ENCODE peak calls at places on chromosomes 5 and 9, in five cellular contexts. Z, S, O, F and E are unnamed samples.
A peak's percentile ranks its signal among the peaks of the same experiment; 100 is the strongest.

GRCh38 chr9:114390952-114391351 is 3.2 kb upstream of the AKNA start:
- DNase-seq in Z (no peak), S (no peak), O (no peak), F (no peak), E (no peak)

GRCh38 chr9:25513509-25514033 is 164.7 kb downstream of the TUSC1 start:
- DNase-seq in Z (no peak), S (no peak), O (no peak), F (no peak), E (no peak)

GRCh38 chr5:6808462-6808861 is 95.2 kb downstream of the TENT4A start:
- DNase-seq in Z (no peak), S (no peak), O (no peak), F (no peak), E (no peak)

GRCh38 chr5:79705632-79706031 is 16.0 kb downstream of the CMYA5 start:
- DNase-seq in Z (no peak), S (no peak), O (no peak), F (no peak), E (no peak)

GRCh38 chr5:115735108-115735998 is 81.1 kb downstream of the CDO1 start:
- DNase-seq in Z (no peak), S (no peak), O (no peak), F (no peak), E (no peak)

GRCh38 chr5:150214289-150214688 is 24.4 kb downstream of the SLC6A7 start:
- DNase-seq in Z (no peak), S (no peak), O (no peak), F (no peak), E (no peak)

GRCh38 chr5:588406-588995 is 23.6 kb upstream of the CEP72 start:
- DNase-seq in Z (no peak), S (no peak), O (no peak), F (no peak), E (no peak)

GRCh38 chr9:23039402-23039801 is 592.8 kb downstream of the DMRTA1 start:
- DNase-seq in Z (no peak), S (no peak), O (no peak), F (no peak), E (no peak)

GRCh38 chr5:81250004-81250403 is 16.9 kb downstream of the CKMT2 start:
- DNase-seq in Z (no peak), S (no peak), O (no peak), F (no peak), E (no peak)

GRCh38 chr5:133404724-133405123 is 207.6 kb downstream of the FSTL4 start:
- DNase-seq in Z (no peak), S (no peak), O (peak; percentile 4), F (no peak), E (peak; percentile 13)

GRCh38 chr5:1736065-1736464 is 63.6 kb downstream of the MRPL36 start:
- DNase-seq in Z (no peak), S (no peak), O (no peak), F (no peak), E (no peak)

DNA sequence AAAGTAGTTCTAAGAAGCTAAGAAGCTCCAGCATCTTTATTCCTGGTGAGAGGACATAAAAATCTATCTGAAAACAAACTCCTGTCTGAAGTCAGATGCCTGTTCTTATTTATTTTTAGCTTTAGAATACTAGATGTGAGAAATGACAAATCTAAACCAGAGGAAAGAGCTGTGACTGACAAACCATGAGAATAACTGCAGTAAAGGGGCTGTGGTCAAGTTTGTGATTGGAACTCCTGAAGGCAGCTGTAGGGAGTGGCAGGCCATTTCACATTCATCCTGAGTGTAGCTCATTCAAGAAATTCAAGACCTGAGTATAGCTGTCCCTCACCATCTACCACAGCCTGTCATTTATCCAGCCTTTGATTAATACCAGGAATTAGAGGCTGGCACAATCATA is 718.8 kb downstream of the BRINP1 start:
- DNase-seq in Z (no peak), S (no peak), O (no peak), F (no peak), E (no peak)
- TF ChIP-seq REST in Z (no peak), S (no peak), O (no peak), F (no peak), E (no peak)

GRCh38 chr9:112699230-112699629 is 18.7 kb downstream of the INIP start:
- DNase-seq in Z (no peak), S (no peak), O (no peak), F (no peak), E (no peak)

GRCh38 chr9:112694910-112695555 is 22.9 kb downstream of the INIP start:
- DNase-seq in Z (no peak), S (no peak), O (no peak), F (no peak), E (no peak)

GRCh38 chr9:112703304-112703703 is 14.6 kb downstream of the INIP start:
- DNase-seq in Z (no peak), S (no peak), O (no peak), F (no peak), E (no peak)

GRCh38 chr9:112696461-112696860 is 21.5 kb downstream of the INIP start:
- DNase-seq in Z (no peak), S (no peak), O (no peak), F (no peak), E (no peak)

GRCh38 chr9:112700080-112700479 is 17.8 kb downstream of the INIP start:
- DNase-seq in Z (no peak), S (peak; percentile 53), O (no peak), F (no peak), E (no peak)
- TF ChIP-seq USF2 in Z (no peak), S (no peak), O (no peak), F (no peak), E (no peak)

GRCh38 chr9:123928471-123929176 is 1.3 kb downstream of the DENND1A start:
- DNase-seq in Z (no peak), S (no peak), O (peak; percentile 59), F (peak; percentile 60), E (no peak)
- TF ChIP-seq CTCF in Z (peak; percentile 19), S (no peak), O (no peak), F (no peak), E (no peak)

DNA sequence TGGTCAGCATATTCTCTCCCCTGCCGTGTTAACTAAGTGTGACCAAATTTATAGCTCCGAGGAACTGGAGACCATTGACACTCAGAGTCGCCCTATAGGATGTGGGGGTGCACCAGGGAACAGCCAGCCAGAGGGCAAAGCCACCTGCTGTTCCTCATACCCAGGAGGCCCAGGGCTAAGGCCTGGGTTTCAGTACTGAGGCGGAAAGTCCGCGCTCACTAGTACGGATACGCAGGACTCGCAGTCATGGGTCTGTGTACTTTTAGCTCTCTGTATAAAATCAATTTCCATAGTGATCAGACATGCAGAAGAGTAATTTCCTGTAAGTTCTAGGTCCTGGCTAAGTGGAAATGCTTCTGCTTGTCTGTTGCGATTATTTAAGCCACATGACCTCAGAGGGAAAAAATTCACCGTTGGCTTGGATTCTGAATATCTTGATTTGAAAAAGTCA is 247.0 kb downstream of the AOPEP start:
- DNase-seq in Z (no peak), S (no peak), O (no peak), F (no peak), E (no peak)
- TF ChIP-seq REST in Z (no peak), S (no peak), O (no peak), F (no peak), E (no peak)

DNA sequence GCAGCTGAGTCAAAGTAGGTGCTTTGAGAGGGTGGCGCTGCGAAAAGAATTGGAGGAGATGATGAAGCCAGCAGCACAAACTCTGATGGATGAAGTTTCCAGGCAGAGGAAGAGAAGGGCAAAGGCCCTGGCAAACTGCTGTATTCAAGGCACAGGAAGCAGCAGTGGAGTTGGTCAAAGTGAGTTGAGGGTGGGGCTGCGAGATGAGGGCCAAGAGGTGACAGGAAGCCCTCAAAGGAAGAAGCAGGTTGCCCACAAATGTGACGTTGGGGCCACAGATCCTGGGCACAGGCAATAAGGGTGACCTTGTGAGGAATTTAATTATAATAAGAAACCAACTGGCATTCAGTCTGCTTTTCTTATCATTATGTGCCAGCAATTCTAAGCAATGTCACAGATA is 261.8 kb downstream of the CTNND2 start:
- DNase-seq in Z (no peak), S (no peak), O (no peak), F (no peak), E (no peak)
- TF ChIP-seq USF2 in Z (no peak), S (no peak), O (no peak), F (no peak), E (no peak)

DNA sequence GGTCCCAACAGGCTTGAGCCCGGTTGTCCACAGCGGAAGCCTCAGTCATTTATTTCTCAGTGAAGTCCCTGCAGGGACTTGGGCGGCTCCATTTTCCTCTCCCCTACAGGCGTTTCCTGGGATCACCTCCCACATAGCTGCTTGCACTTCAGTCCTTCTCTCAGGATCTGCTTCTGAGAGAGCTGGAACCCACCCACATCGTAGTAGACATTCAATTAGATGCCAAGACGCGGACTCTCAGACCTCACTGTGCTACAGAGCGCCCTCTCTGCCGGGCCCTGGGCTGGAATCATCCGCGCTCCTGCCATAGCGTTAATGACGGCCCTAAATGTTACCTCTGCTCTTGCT is 54.0 kb upstream of the ROR2 start:
- DNase-seq in Z (no peak), S (no peak), O (no peak), F (no peak), E (no peak)
- TF ChIP-seq CTCF in Z (no peak), S (no peak), O (no peak), F (no peak), E (no peak)

GRCh38 chr5:57863661-57864060 is 381.1 kb upstream of the ACTBL2 start:
- DNase-seq in Z (no peak), S (no peak), O (no peak), F (no peak), E (no peak)
- TF ChIP-seq REST in Z (no peak), S (no peak), O (no peak), F (no peak), E (no peak)